ENCODE peak calls at places on chromosomes 12 and 14, in six cellular contexts. F is ovary, R is endodermal cell, G is pancreas, L is psoas muscle, E is tibial nerve. H is an unnamed sample.

GRCh38 chr12:64569923-64570595 is 40.2 kb upstream of the RASSF3 start:
- DNase-seq in F (no peak), R (no peak), G (no peak), L (no peak), E (no peak), H (no peak)

GRCh38 chr14:93114713-93115068 is 1.0 kb downstream of the ITPK1 start:
- DNase-seq in F (no peak), R (peak; percentile 68), G (no peak), L (peak; percentile 53), E (no peak), H (peak; percentile 32)

GRCh38 chr12:57892232-57892987 is 45.9 kb upstream of the CTDSP2 start:
- DNase-seq in F (no peak), R (peak; percentile 34), G (no peak), L (no peak), E (no peak), H (no peak)

GRCh38 chr12:77947746-77948145 is 117.1 kb downstream of the NAV3 start:
- DNase-seq in F (no peak), R (no peak), G (no peak), L (no peak), E (no peak), H (no peak)

GRCh38 chr12:121578230-121579189 is 2.3 kb downstream of the KDM2B start:
- DNase-seq in F (peak; percentile 55), R (peak; percentile 89), G (peak; percentile 12), L (peak; percentile 61), E (no peak), H (peak; percentile 21)

GRCh38 chr12:10293151-10293550 is 14.5 kb upstream of the KLRD1 start:
- DNase-seq in F (no peak), R (no peak), G (no peak), L (no peak), E (no peak), H (no peak)

GRCh38 chr12:120234643-120235368 is 30.7 kb downstream of the PXN start:
- DNase-seq in F (no peak), R (peak; percentile 92), G (peak; percentile 88), L (peak; percentile 96), E (peak; percentile 79), H (peak; percentile 86)

GRCh38 chr14:81677736-81678135 is 144.1 kb upstream of the SEL1L start:
- DNase-seq in F (no peak), R (no peak), G (no peak), L (no peak), E (no peak), H (no peak)

GRCh38 chr14:75970989-75971388 is 10.8 kb downstream of the TGFB3 start:
- DNase-seq in F (no peak), R (peak; percentile 59), G (no peak), L (no peak), E (no peak), H (no peak)

GRCh38 chr14:74979442-74980397 is 23.0 kb upstream of the EIF2B2 start:
- DNase-seq in F (no peak), R (peak; percentile 82), G (no peak), L (peak; percentile 90), E (no peak), H (no peak)

GRCh38 chr12:114713466-114714215 is 29.7 kb upstream of the TBX3 start:
- DNase-seq in F (no peak), R (no peak), G (no peak), L (no peak), E (no peak), H (no peak)

GRCh38 chr12:59085680-59086079 is 165.4 kb upstream of the LRIG3 start:
- DNase-seq in F (no peak), R (no peak), G (no peak), L (no peak), E (no peak), H (no peak)

GRCh38 chr12:100698518-100698917 is 96.1 kb upstream of the ANO4 start:
- DNase-seq in F (no peak), R (no peak), G (no peak), L (no peak), E (no peak), H (no peak)

GRCh38 chr14:24679248-24680085 is 45.5 kb upstream of the GZMB start:
- DNase-seq in F (no peak), R (no peak), G (no peak), L (no peak), E (no peak), H (no peak)

GRCh38 chr12:57474430-57474829 is 5.2 kb downstream of the ARHGAP9 start:
- DNase-seq in F (no peak), R (no peak), G (no peak), L (no peak), E (no peak), H (no peak)

GRCh38 chr12:129606239-129606638 is 297.6 kb downstream of the TMEM132D start:
- DNase-seq in F (no peak), R (no peak), G (no peak), L (no peak), E (no peak), H (no peak)

GRCh38 chr14:39102265-39102968 is 618 bp downstream of the SEC23A start:
- DNase-seq in F (no peak), R (no peak), G (peak; percentile 21), L (no peak), E (no peak), H (peak; percentile 20)

GRCh38 chr12:7937867-7938506 is 2.0 kb upstream of the SLC2A3 start:
- DNase-seq in F (no peak), R (no peak), G (no peak), L (no peak), E (no peak), H (no peak)

GRCh38 chr12:1920971-1921370 is 2.5 kb upstream of the CACNA2D4 start:
- DNase-seq in F (no peak), R (peak; percentile 42), G (no peak), L (peak; percentile 62), E (no peak), H (no peak)

GRCh38 chr12:132249747-132250478 is 79.5 kb downstream of the GALNT9 start:
- DNase-seq in F (no peak), R (no peak), G (no peak), L (no peak), E (no peak), H (no peak)

GRCh38 chr14:74804219-74804825 is 41.2 kb downstream of the YLPM1 start:
- DNase-seq in F (no peak), R (peak; percentile 72), G (no peak), L (no peak), E (no peak), H (no peak)

GRCh38 chr12:47270782-47271664 is 191.3 kb upstream of the AMIGO2 start:
- DNase-seq in F (no peak), R (no peak), G (no peak), L (no peak), E (no peak), H (no peak)

GRCh38 chr12:91804533-91804932 is 341.1 kb downstream of the BTG1 start:
- DNase-seq in F (no peak), R (peak; percentile 55), G (no peak), L (no peak), E (no peak), H (no peak)

GRCh38 chr12:4487024-4487423 is 41.4 kb upstream of the FGF6 start:
- DNase-seq in F (no peak), R (peak; percentile 57), G (no peak), L (no peak), E (no peak), H (no peak)

DNA sequence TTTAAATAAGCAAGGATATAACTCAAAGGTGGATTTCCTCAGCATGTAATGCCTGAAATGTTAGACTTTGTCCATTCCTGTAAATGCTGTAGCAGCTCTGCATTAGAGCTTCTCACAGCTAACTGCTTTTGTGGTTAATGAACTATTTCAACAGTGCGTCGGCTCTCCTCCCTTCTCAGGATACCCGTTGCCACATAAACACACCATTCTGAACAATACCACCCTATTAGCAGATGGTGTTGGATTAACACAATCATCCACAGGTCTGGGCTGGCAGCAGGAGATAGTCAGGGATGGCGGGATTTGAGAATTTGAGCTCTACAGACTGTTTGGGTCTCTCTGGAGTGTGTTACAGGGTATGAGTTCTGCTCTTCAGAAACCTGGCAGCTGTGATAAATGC is 33.5 kb upstream of the C12orf42 start:
- DNase-seq in F (no peak), R (no peak), G (no peak), L (no peak), E (no peak), H (no peak)
- H3K4me1 ChIP-seq in F (no peaks in the 10 kb centered on the region), R (peaks cover 4% of the 10 kb centered on the region), G (no peaks in the 10 kb centered on the region), L (no peaks in the 10 kb centered on the region), E (no peaks in the 10 kb centered on the region), H (no peaks in the 10 kb centered on the region)

DNA sequence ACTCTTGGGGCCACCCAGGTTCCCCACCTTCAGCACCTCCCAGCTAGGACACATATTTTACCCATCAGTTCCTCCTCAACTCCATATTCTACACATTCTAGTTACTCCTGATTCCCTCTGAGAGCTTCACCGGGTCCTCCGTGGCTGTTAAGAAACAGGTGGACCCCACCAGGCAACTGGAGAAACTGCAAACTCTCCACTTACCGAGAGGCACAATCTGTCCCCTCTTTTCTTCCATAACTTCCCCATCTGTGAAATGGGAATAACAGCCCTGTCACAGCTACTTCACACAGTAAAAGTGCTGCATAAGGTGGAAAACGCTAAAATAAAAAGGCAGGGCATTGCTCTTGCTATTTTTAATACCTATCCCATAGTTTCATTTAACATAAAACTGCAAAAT is 1.5 kb downstream of the SLC7A8 start:
- DNase-seq in F (no peak), R (peak; percentile 53), G (no peak), L (no peak), E (no peak), H (no peak)
- H3K4me1 ChIP-seq in F (peaks cover 3% of the 10 kb centered on the region), R (no peaks in the 10 kb centered on the region), G (peaks cover 6% of the 10 kb centered on the region), L (peaks cover 26% of the 10 kb centered on the region), E (no peaks in the 10 kb centered on the region), H (peaks cover 32% of the 10 kb centered on the region)

GRCh38 chr14:103520269-103520656 is 2.4 kb downstream of the CKB start:
- DNase-seq in F (no peak), R (no peak), G (no peak), L (peak; percentile 51), E (no peak), H (no peak)
- H3K4me1 ChIP-seq in F (peaks cover 10% of the 10 kb centered on the region), R (peaks cover 17% of the 10 kb centered on the region), G (peaks cover 16% of the 10 kb centered on the region), L (peaks cover 22% of the 10 kb centered on the region), E (no peaks in the 10 kb centered on the region), H (peaks cover 91% of the 10 kb centered on the region)

GRCh38 chr12:116771651-116772050 is 33.5 kb downstream of the RNFT2 start:
- DNase-seq in F (no peak), R (no peak), G (no peak), L (no peak), E (no peak), H (no peak)

GRCh38 chr12:116765271-116765670 is 27.2 kb downstream of the RNFT2 start:
- DNase-seq in F (no peak), R (no peak), G (no peak), L (no peak), E (no peak), H (no peak)

GRCh38 chr12:116766746-116767145 is 28.6 kb downstream of the RNFT2 start:
- DNase-seq in F (no peak), R (no peak), G (no peak), L (no peak), E (no peak), H (no peak)

GRCh38 chr12:116761499-116761898 is 23.4 kb downstream of the RNFT2 start:
- DNase-seq in F (no peak), R (no peak), G (no peak), L (no peak), E (no peak), H (no peak)

GRCh38 chr12:116766285-116766684 is 28.2 kb downstream of the RNFT2 start:
- DNase-seq in F (no peak), R (no peak), G (no peak), L (no peak), E (no peak), H (no peak)
- H3K4me1 ChIP-seq in F (no peaks in the 10 kb centered on the region), R (no peaks in the 10 kb centered on the region), G (no peaks in the 10 kb centered on the region), L (no peaks in the 10 kb centered on the region), E (no peaks in the 10 kb centered on the region), H (no peaks in the 10 kb centered on the region)

H was measured in left ventricle myocardium inferior.